ENCODE peak calls at places on chromosomes 7 and 10, in five cellular contexts. W is GM19239, R is epithelial cell of esophagus, M is tibial nerve, A is iris pigment epithelial cell. K is an unnamed sample.

GRCh38 chr10:1434912-1435692 is 302.2 kb downstream of the ADARB2 start:
- DNase-seq in W (no peak), R (no peak), M (no peak), A (no peak), K (no peak)

GRCh38 chr7:7851381-7851780 is 117.2 kb upstream of the GLCCI1 start:
- DNase-seq in W (no peak), R (peak), M (no peak), A (peak), K (no peak)

GRCh38 chr7:107978815-107979408 is 24.0 kb downstream of the LAMB1 start:
- DNase-seq in W (no peak), R (no peak), M (no peak), A (no peak), K (no peak)

GRCh38 chr7:113086431-113086888 is at the start of gene GPR85:
- DNase-seq in W (peak), R (peak), M (peak), A (peak), K (peak)

GRCh38 chr10:1297566-1298301 is 241.5 kb downstream of the WDR37 start:
- DNase-seq in W (no peak), R (no peak), M (no peak), A (no peak), K (no peak)

GRCh38 chr10:3533296-3533695 is 251.7 kb downstream of the KLF6 start:
- DNase-seq in W (no peak), R (peak), M (no peak), A (no peak), K (no peak)

GRCh38 chr7:120998996-120999565 is 10.6 kb downstream of the CPED1 start:
- DNase-seq in W (no peak), R (no peak), M (no peak), A (no peak), K (no peak)

GRCh38 chr7:39501358-39501757 is 64.8 kb upstream of the YAE1 start:
- DNase-seq in W (no peak), R (no peak), M (no peak), A (peak), K (no peak)

GRCh38 chr7:34675749-34676374 is 17.8 kb downstream of the NPSR1 start:
- DNase-seq in W (no peak), R (peak), M (no peak), A (no peak), K (peak)

GRCh38 chr10:60384708-60385398 is 4.8 kb downstream of the ANK3 start:
- DNase-seq in W (no peak), R (peak), M (no peak), A (peak), K (no peak)

GRCh38 chr7:50281680-50282445 is 22.7 kb upstream of the IKZF1 start:
- DNase-seq in W (no peak), R (no peak), M (no peak), A (no peak), K (no peak)

GRCh38 chr7:100397336-100398081 is 24.2 kb downstream of the PILRA start:
- DNase-seq in W (no peak), R (no peak), M (no peak), A (no peak), K (no peak)

GRCh38 chr10:89838002-89838615 is 136.7 kb downstream of the KIF20B start:
- DNase-seq in W (no peak), R (no peak), M (no peak), A (no peak), K (no peak)

GRCh38 chr7:135414208-135414607 is 95.7 kb downstream of the CNOT4 start:
- DNase-seq in W (no peak), R (no peak), M (no peak), A (no peak), K (no peak)

GRCh38 chr7:1204460-1204859 is 28.2 kb upstream of the UNCX start:
- DNase-seq in W (no peak), R (no peak), M (no peak), A (no peak), K (no peak)

GRCh38 chr10:110556993-110557601 is 10.4 kb upstream of the SMC3 start:
- DNase-seq in W (peak), R (peak), M (peak), A (peak), K (peak)

GRCh38 chr7:138000081-138000701 is 1.7 kb downstream of the CREB3L2 start:
- DNase-seq in W (no peak), R (peak), M (peak), A (peak), K (no peak)

GRCh38 chr7:158595068-158595467 is 7.4 kb upstream of the PTPRN2 start:
- DNase-seq in W (no peak), R (peak), M (no peak), A (peak), K (no peak)

GRCh38 chr7:76513817-76514799 is 3.8 kb downstream of the UPK3B start:
- DNase-seq in W (no peak), R (no peak), M (no peak), A (no peak), K (no peak)

GRCh38 chr10:133456041-133456951 is 2.6 kb downstream of the SCART1 start:
- DNase-seq in W (no peak), R (no peak), M (no peak), A (no peak), K (no peak)

GRCh38 chr7:141203177-141203576 is 129.3 kb downstream of the TMEM178B start:
- DNase-seq in W (no peak), R (no peak), M (no peak), A (no peak), K (no peak)

GRCh38 chr7:196283-196682 is 3.9 kb downstream of the FAM20C start:
- DNase-seq in W (no peak), R (no peak), M (no peak), A (no peak), K (no peak)

GRCh38 chr10:124343351-124344265 is 75.1 kb downstream of the OAT start:
- DNase-seq in W (no peak), R (no peak), M (no peak), A (no peak), K (no peak)

GRCh38 chr7:12146813-12147212 is 64.3 kb upstream of the TMEM106B start:
- DNase-seq in W (no peak), R (no peak), M (no peak), A (no peak), K (no peak)